ENCODE peak calls at places on chromosomes 11 and 22, in five cellular contexts. Y, S, A, W and M are unnamed samples.

GRCh38 chr11:17595526-17596309 is 48.7 kb downstream of the OTOG start:
- DNase-seq in W (no peak), Y (no peak), S (peak), A (peak), M (no peak)

GRCh38 chr11:15967966-15968365 is 388.4 kb downstream of the SOX6 start:
- DNase-seq in S (no peak), W (no peak), Y (no peak), A (no peak), M (peak)

GRCh38 chr22:28137036-28137435 is 218.0 kb upstream of the PITPNB start:
- DNase-seq in W (no peak), A (no peak), S (peak), Y (no peak), M (no peak)

GRCh38 chr11:75194147-75194546 is 43.2 kb downstream of the SLCO2B1 start:
- DNase-seq in S (no peak), A (no peak), Y (no peak), W (no peak), M (no peak)

GRCh38 chr22:17237031-17237668 is 17.9 kb upstream of the ADA2 start:
- DNase-seq in Y (no peak), A (peak), S (no peak), W (peak), M (no peak)

GRCh38 chr22:39173787-39174497 is 21.5 kb upstream of the CBX7 start:
- DNase-seq in S (no peak), Y (no peak), A (no peak), W (no peak), M (peak)

GRCh38 chr11:69718147-69718546 is 14.3 kb upstream of the FGF19 start:
- DNase-seq in A (no peak), S (peak), W (no peak), Y (peak), M (peak)

GRCh38 chr11:116822575-116822974 is 529 bp downstream of the APOA4 start:
- DNase-seq in Y (no peak), S (no peak), A (no peak), W (no peak), M (no peak)

GRCh38 chr11:60834742-60835141 is 7.2 kb upstream of the CCDC86 start:
- DNase-seq in Y (no peak), A (no peak), W (no peak), S (no peak), M (no peak)

GRCh38 chr11:17905477-17905876 is 107.4 kb downstream of the SERGEF start:
- DNase-seq in Y (no peak), W (no peak), S (no peak), A (no peak), M (no peak)

GRCh38 chr11:111308140-111308539 is 9.8 kb downstream of the POU2AF3 start:
- DNase-seq in S (no peak), W (peak), A (no peak), Y (no peak), M (peak)

GRCh38 chr22:17964647-17965046 is 59.7 kb downstream of the MICAL3 start:
- DNase-seq in S (no peak), Y (no peak), A (peak), W (no peak), M (no peak)

GRCh38 chr11:10303558-10304363 is 1.1 kb upstream of the ADM start:
- DNase-seq in Y (peak), A (peak), W (peak), S (peak), M (peak)

GRCh38 chr22:36243996-36244395 is 4.7 kb upstream of the APOL2 start:
- DNase-seq in W (no peak), S (peak), A (no peak), Y (no peak), M (no peak)

GRCh38 chr11:94450061-94450460 is 43.6 kb downstream of the MRE11 start:
- DNase-seq in W (no peak), Y (no peak), A (no peak), S (no peak), M (no peak)

GRCh38 chr22:38727123-38727522 is 21.4 kb downstream of the GTPBP1 start:
- DNase-seq in A (peak), W (no peak), S (no peak), Y (no peak), M (no peak)

GRCh38 chr11:64767344-64768299 is 7.8 kb upstream of the PYGM start:
- DNase-seq in Y (no peak), A (peak), W (peak), S (peak), M (peak)

GRCh38 chr22:37229012-37229804 is 14.9 kb downstream of the RAC2 start:
- DNase-seq in W (no peak), A (no peak), S (no peak), Y (no peak), M (peak)

GRCh38 chr11:65047581-65048422 is 6.8 kb downstream of the SAC3D1 start:
- DNase-seq in Y (peak), W (peak), S (peak), A (no peak), M (peak)

GRCh38 chr22:47371263-47372090 is 609.0 kb downstream of the TBC1D22A start:
- DNase-seq in Y (no peak), S (peak), W (peak), A (no peak), M (no peak)

GRCh38 chr22:46737105-46737975 is 712 bp downstream of the CERK start:
- DNase-seq in A (no peak), Y (peak), S (peak), W (no peak), M (peak)

GRCh38 chr22:49349841-49350381 is 477.8 kb downstream of the BRD1 start:
- DNase-seq in Y (no peak), S (peak), W (peak), A (peak), M (no peak)

GRCh38 chr11:128917144-128917684 is 25.5 kb downstream of the TP53AIP1 start:
- DNase-seq in S (no peak), W (no peak), Y (no peak), A (peak), M (no peak)

GRCh38 chr22:17085277-17086091 is 684 bp downstream of the IL17RA start:
- DNase-seq in Y (no peak), W (peak), A (peak), S (no peak), M (no peak)

GRCh38 chr11:130600616-130601015 is 152.2 kb downstream of the ADAMTS15 start:
- DNase-seq in Y (no peak), W (no peak), A (no peak), S (peak), M (no peak)
- H3K27ac ChIP-seq in Y (no peak), W (peak), A (no peak), S (no peak), M (peak)

DNA sequence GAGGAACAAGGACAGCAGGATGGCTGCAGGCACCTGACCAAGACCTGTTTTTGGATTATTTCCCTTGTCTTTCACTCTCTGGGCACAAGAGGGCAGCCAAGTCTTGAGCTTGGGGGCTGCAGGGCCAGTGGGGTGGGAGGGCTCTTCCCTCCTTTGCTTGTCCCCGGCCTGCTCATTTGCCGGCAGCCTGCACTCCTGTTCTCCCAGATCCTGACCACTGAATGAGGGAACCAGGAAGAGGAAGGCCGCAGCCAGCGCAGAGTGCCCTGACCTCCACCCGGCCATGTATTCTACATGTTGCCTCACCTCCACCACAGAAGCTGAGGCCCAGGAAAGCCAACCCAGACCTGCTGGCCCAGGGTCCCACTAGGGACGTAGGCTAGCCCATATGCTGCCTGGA is 15.5 kb upstream of the NNMT start:
- DNase-seq in Y (peak), S (peak), A (peak), W (peak), M (peak)
- H3K27ac ChIP-seq in Y (no peak), S (no peak), A (no peak), W (peak), M (no peak)

GRCh38 chr11:108063410-108063809 is 54.7 kb downstream of the CUL5 start:
- DNase-seq in A (no peak), Y (no peak), W (no peak), S (no peak), M (no peak)
- H3K27ac ChIP-seq in A (no peak), Y (no peak), W (no peak), S (no peak), M (no peak)

GRCh38 chr22:32712644-32713355 is 88.7 kb upstream of the TIMP3 start:
- DNase-seq in S (no peak), A (no peak), Y (no peak), W (no peak), M (peak)

GRCh38 chr22:32707971-32708370 is 93.5 kb upstream of the TIMP3 start:
- DNase-seq in W (no peak), S (no peak), A (no peak), Y (no peak), M (no peak)

GRCh38 chr22:32706149-32706548 is 95.4 kb upstream of the TIMP3 start:
- DNase-seq in W (no peak), A (no peak), S (no peak), Y (no peak), M (no peak)

GRCh38 chr22:32710896-32711295 is 90.6 kb upstream of the TIMP3 start:
- DNase-seq in A (no peak), S (no peak), W (no peak), Y (no peak), M (no peak)

DNA sequence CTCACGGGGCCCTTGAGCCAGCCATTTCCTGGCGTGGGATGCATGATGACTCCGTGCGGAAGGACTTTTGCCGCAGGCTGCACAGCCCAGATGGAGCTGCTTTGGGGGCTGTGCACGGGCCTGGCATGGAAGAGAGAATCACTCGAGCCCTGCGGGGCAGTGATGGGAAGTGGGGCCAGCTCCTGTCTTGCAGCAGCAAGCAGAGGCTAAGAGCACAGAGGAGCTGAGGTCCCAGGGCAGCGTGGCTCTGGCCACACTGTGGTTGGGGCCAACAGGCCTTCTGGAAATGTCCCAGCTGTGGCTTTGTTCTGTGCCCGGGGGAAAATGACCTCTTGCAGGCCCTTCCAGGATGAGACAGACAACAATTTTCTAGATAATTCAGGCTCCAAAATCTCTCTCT is 92.7 kb upstream of the TIMP3 start:
- DNase-seq in A (peak), Y (no peak), S (no peak), W (no peak), M (peak)
- H3K27ac ChIP-seq in A (no peak), Y (no peak), S (no peak), W (no peak), M (no peak)

GRCh38 chr11:114666760-114667159 is 11.6 kb upstream of the NXPE2 start:
- DNase-seq in S (no peak), W (no peak), A (no peak), Y (no peak), M (no peak)
- H3K27ac ChIP-seq in S (no peak), W (no peak), A (no peak), Y (no peak), M (no peak)

GRCh38 chr22:26477341-26477731 is 6.2 kb downstream of the HPS4 start:
- DNase-seq in A (no peak), S (no peak), Y (no peak), W (no peak), M (no peak)
- H3K27ac ChIP-seq in A (no peak), S (no peak), Y (peak), W (no peak), M (no peak)

GRCh38 chr11:46237248-46238077 is 40.0 kb upstream of the CREB3L1 start:
- DNase-seq in S (peak), A (peak), Y (peak), W (peak), M (peak)
- H3K27ac ChIP-seq in S (no peak), A (peak), Y (peak), W (peak), M (peak)

DNA sequence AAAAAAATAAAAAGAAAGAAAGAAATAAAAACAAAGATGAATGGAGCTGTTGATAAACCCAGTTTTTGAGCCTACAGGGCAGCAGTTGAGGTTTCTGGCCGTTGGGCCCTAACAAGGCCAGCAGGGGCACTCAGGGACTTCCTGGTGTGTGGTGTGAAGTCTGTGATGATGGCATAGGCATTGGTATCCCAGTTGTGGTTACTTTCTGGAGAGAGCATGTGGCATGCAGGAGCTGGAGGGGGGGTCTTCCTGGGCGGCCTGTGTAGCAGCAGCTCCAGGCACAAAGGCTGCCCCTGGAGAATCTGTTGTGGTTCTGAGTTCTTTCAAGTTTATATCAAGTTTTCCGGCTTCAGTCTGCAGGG is 2.0 kb upstream of the TXNRD2 start:
- DNase-seq in Y (peak), A (peak), S (peak), W (peak), M (no peak)
- H3K27ac ChIP-seq in Y (peak), A (peak), S (no peak), W (peak), M (no peak)